ENCODE peak calls at places on chromosomes 16 and 17, in five cellular contexts. O is HepG2, Y is H1, V is K562, S is GM12878. N is an unnamed sample.
A peak's percentile ranks its signal among the peaks of the same experiment; 100 is the strongest.

GRCh38 chr17:75832164-75832651 is 12.0 kb downstream of the UNC13D start:
- DNase-seq in O (no peak), Y (peak; percentile 57), V (no peak), S (no peak), N (no peak)

GRCh38 chr16:29898786-29899515 is 399 bp downstream of the SEZ6L2 start:
- DNase-seq in O (no peak), Y (peak; percentile 90), V (no peak), S (no peak), N (no peak)

GRCh38 chr16:12574721-12575120 is 229.0 kb downstream of the CPPED1 start:
- DNase-seq in O (no peak), Y (no peak), V (no peak), S (no peak), N (peak; percentile 55)

GRCh38 chr17:29567362-29568330 is 809 bp upstream of the ABHD15 start:
- DNase-seq in O (peak; percentile 47), Y (peak; percentile 84), V (peak; percentile 85), S (no peak), N (peak; percentile 96)

GRCh38 chr17:62927083-62927482 is 39.0 kb upstream of the TANC2 start:
- DNase-seq in O (no peak), Y (no peak), V (no peak), S (no peak), N (no peak)

GRCh38 chr17:57424777-57425188 is 168.5 kb downstream of the MSI2 start:
- DNase-seq in O (peak; percentile 59), Y (no peak), V (no peak), S (no peak), N (peak; percentile 28)

GRCh38 chr16:2211923-2212347 is 1.3 kb upstream of the BRICD5 start:
- DNase-seq in O (no peak), Y (no peak), V (peak; percentile 41), S (no peak), N (no peak)

GRCh38 chr17:50911890-50912289 is 45.7 kb upstream of the TOB1 start:
- DNase-seq in O (no peak), Y (no peak), V (no peak), S (no peak), N (no peak)

GRCh38 chr16:23149267-23149992 is at the start of gene USP31:
- DNase-seq in O (peak; percentile 96), Y (peak; percentile 92), V (peak; percentile 96), S (peak; percentile 78), N (peak; percentile 99)

GRCh38 chr17:82822281-82822680 is 17.5 kb downstream of the ZNF750 start:
- DNase-seq in O (no peak), Y (no peak), V (no peak), S (no peak), N (no peak)

GRCh38 chr16:81971853-81972252 is 39.4 kb downstream of the SDR42E1 start:
- DNase-seq in O (no peak), Y (no peak), V (no peak), S (no peak), N (no peak)
- TF ChIP-seq CTCF in O (no peak), Y (no peak), V (no peak), S (no peak), N (no peak)

DNA sequence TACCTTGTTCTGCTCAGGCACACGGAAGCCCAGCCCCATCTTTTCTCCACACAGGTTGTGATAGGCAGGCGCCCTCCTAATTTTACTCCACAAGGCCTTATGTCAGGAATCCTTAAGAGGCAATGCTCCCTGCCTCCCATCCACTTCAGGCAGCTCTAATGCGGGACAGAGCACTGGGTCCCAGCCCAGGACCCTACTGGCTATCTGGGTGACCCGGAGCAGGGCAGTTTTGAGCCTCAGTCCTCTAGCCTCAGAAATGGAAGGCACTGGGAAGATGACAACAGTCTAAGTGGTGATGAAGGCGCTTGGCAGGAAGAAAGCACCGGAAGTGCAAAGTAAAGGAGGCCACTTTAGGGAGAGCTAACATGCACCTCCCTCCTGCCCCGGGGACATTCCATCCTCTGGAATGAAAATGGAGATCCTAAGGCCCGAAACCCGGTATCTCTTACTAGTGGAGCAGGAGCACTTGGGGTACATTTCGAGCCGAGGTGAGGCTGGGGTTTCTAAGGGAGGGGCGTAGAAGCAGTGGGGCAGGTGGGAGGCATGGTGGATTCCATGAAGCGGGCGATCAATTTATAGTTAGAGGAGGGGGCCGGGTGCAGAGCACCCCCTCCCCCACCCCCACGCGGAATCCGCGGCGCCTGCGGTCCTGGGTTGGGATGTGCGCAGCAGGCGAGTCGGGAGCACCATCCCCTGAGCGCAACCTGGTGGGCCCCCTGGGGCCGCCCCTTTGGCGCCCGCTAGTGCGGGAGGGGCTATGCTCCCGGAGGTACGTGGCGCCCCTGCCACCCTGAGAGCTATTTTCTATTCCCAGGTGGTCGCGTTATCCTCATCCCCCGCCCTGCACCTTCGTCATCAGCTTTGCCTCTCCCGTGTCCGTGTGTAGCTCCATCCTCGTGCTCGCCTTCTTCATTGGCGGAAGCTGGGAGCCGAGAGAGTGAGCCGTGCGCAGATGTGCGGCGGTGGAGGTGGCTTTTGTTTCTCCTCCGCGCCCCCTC is 4.9 kb downstream of the MT1F start:
- DNase-seq in O (no peak), Y (no peak), V (no peak), S (no peak), N (no peak)
- TF ChIP-seq POLR2AphosphoS5 in O (no peak), Y (no peak), V (no peak), S (no peak), N (no peak)

GRCh38 chr16:4450430-4450829 is 24.0 kb downstream of the NMRAL1 start:
- DNase-seq in O (no peak), Y (no peak), V (no peak), S (no peak), N (no peak)
- TF ChIP-seq CTCF in O (no peak), Y (no peak), V (no peak), S (no peak), N (no peak)

GRCh38 chr16:80936410-80936809 is 70.3 kb downstream of the CMC2 start:
- DNase-seq in O (no peak), Y (peak; percentile 13), V (no peak), S (no peak), N (no peak)

GRCh38 chr16:80940069-80940856 is 66.4 kb downstream of the CMC2 start:
- DNase-seq in O (no peak), Y (no peak), V (no peak), S (no peak), N (no peak)

GRCh38 chr16:80935691-80936090 is 71.0 kb downstream of the CMC2 start:
- DNase-seq in O (no peak), Y (peak; percentile 1), V (no peak), S (no peak), N (no peak)

GRCh38 chr16:80938928-80939260 is 67.8 kb downstream of the CMC2 start:
- DNase-seq in O (no peak), Y (no peak), V (no peak), S (no peak), N (no peak)

GRCh38 chr16:80938035-80938927 is 68.4 kb downstream of the CMC2 start:
- DNase-seq in O (no peak), Y (no peak), V (no peak), S (no peak), N (no peak)
- TF ChIP-seq POLR2AphosphoS5 in O (no peak), Y (no peak), V (no peak), S (no peak), N (no peak)

DNA sequence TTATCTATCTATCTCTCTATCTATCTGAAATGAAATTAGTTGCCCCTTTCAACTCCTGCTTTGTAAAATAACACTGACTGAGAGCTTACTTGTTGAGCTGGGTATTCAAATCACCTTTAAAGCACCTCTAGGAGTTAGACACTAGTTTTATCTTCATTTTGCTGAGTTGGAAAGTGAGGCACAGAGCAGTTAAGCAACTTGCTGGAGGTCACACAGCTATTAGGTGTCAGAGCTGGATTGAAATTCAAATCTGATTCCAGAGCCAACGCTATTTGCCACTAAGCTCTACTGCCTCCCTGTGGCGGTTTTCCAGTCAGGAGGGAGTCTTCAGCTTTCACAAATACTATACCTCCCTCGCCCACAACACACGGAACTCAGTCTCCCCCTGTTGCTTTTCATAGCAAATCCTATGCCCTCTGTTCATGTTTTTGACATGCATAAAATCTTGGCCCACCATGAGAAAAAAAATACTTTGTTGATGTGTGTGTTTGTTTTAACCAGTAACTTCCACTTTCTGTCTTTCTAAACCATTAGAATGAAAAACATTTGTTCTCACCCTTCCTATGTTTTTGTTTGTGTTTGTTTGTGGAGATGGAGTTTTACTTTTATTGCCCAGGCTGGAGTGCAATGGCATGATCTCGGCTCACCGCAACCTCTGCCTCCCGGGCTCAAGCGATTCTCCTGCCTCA is 74.8 kb upstream of the SMURF2 start:
- DNase-seq in O (peak; percentile 51), Y (peak; percentile 55), V (peak; percentile 51), S (no peak), N (no peak)
- TF ChIP-seq CTCF in O (peak; percentile 58), Y (peak; percentile 65), V (peak; percentile 71), S (peak; percentile 41), N (peak; percentile 62)

GRCh38 chr17:78958556-78959191 is 21.0 kb downstream of the LGALS3BP start:
- DNase-seq in O (no peak), Y (no peak), V (no peak), S (no peak), N (no peak)
- TF ChIP-seq POLR2AphosphoS5 in O (no peak), Y (no peak), V (no peak), S (no peak), N (no peak)

DNA sequence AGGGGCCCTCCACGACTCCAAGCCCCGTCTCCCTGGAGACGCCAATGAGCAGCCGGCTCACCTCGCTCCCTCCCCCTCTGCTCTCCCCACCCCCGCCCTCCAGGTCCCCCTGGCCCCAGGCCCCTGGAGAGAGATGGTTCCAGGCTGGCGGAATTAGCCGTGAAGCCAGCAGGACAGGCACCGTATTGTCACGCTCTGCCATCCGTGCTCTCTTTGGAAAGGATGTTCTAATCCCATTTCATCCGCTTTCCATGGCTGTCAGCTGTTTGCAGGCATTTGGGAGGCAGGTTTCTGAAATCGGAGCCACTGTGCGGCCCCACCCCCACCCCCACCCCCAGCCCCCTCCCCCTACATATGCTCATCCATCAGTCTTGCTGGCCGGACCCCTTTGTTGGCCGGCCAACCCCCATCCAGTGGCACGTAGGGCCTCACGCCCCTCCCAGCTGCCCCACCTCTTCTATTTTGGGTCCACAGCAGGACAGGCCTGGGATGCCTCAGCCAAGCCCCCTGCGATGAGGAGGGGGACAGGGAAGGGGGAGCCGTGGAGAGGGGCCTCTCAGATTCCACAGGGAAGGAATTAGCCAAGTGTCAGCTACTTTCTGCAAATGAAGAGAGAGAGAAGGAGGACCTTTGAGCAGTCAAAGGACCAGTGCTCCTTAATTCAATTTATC is 30.8 kb downstream of the SDK2 start:
- DNase-seq in O (no peak), Y (peak; percentile 78), V (no peak), S (no peak), N (no peak)
- TF ChIP-seq CTCF in O (no peak), Y (no peak), V (no peak), S (no peak), N (no peak)

DNA sequence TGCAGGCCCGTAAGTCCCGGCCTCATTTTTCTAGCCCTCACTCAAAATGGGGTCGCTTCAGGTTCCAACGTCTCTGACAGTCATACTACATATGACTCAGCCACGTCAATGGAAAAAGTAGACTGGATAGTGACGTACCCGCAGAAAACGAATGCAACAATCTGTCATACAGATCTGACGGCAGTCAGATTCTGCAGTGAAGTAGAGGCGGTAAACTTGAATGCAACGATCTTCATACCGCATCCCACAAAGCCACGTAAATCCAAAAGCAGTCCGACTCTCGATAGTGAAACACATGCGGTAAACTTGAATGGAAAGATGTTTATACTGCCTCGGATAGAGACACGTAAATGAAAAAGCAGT is 38.4 kb upstream of the ARL4D start:
- DNase-seq in O (peak; percentile 73), Y (no peak), V (no peak), S (no peak), N (no peak)
- TF ChIP-seq POLR2AphosphoS5 in O (no peak), Y (no peak), V (no peak), S (no peak), N (no peak)

DNA sequence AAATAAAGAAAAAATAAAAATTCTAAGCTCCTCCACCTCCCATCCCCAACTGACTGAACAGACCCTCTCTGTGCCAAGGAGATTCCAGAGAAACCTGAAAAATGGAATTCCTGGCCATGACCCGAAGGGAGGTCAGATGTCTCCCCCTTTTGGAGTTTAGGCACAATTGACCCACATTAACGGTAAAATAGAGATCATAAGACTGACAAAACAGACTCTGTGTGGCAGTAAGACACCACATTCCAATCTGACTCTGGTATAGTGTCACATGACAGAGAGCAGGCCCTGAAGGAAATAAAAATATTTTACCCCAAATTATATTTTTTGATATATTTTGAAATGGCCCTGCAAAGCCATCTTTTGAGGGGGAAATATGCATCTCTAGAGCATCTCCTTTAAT is 115.1 kb upstream of the ZKSCAN2 start:
- DNase-seq in O (no peak), Y (no peak), V (peak; percentile 9), S (no peak), N (no peak)
- TF ChIP-seq CTCF in O (peak; percentile 29), Y (peak; percentile 56), V (peak; percentile 79), S (no peak), N (no peak)